ENCODE peak calls at places on chromosomes 11 and 22, in seven cellular contexts. One of them, this sample, is unnamed.

GRCh38 chr11:118530683-118531596 is at the start of gene TMEM25:
- DNase-seq in tibial artery: peak
- DNase-seq in NCI-H510A: peak
- DNase-seq in Calu3: peak
- DNase-seq in activated T-helper 1 cell treated with Interleukin-2 at 50 U/mL for 16 hours: peak
- DNase-seq in endothelial cell: peak
- DNase-seq in suprapubic skin: peak
- DNase-seq in this sample: peak

GRCh38 chr11:75237050-75237449 is 3.5 kb upstream of the TPBGL start:
- DNase-seq in endothelial cell: no peak
- DNase-seq in activated T-helper 1 cell treated with Interleukin-2 at 50 U/mL for 16 hours: no peak
- DNase-seq in Calu3: no peak
- DNase-seq in tibial artery: no peak
- DNase-seq in NCI-H510A: no peak
- DNase-seq in suprapubic skin: no peak
- DNase-seq in this sample: no peak

GRCh38 chr11:61874460-61874809 is 16.9 kb downstream of the FADS3 start:
- DNase-seq in endothelial cell: no peak
- DNase-seq in activated T-helper 1 cell treated with Interleukin-2 at 50 U/mL for 16 hours: no peak
- DNase-seq in tibial artery: no peak
- DNase-seq in NCI-H510A: no peak
- DNase-seq in suprapubic skin: no peak
- DNase-seq in Calu3: no peak
- DNase-seq in this sample: no peak

GRCh38 chr11:6626971-6627761 is 7.9 kb upstream of the TPP1 start:
- DNase-seq in activated T-helper 1 cell treated with Interleukin-2 at 50 U/mL for 16 hours: no peak
- DNase-seq in suprapubic skin: no peak
- DNase-seq in Calu3: no peak
- DNase-seq in tibial artery: no peak
- DNase-seq in NCI-H510A: no peak
- DNase-seq in endothelial cell: no peak
- DNase-seq in this sample: no peak

GRCh38 chr11:76578655-76579046 is 91.9 kb downstream of the LRRC32 start:
- DNase-seq in tibial artery: peak
- DNase-seq in activated T-helper 1 cell treated with Interleukin-2 at 50 U/mL for 16 hours: no peak
- DNase-seq in NCI-H510A: no peak
- DNase-seq in endothelial cell: no peak
- DNase-seq in suprapubic skin: no peak
- DNase-seq in Calu3: no peak
- DNase-seq in this sample: no peak

GRCh38 chr22:38490915-38491314 is 15.2 kb downstream of the DDX17 start:
- DNase-seq in Calu3: no peak
- DNase-seq in endothelial cell: no peak
- DNase-seq in activated T-helper 1 cell treated with Interleukin-2 at 50 U/mL for 16 hours: no peak
- DNase-seq in tibial artery: peak
- DNase-seq in NCI-H510A: no peak
- DNase-seq in suprapubic skin: no peak
- DNase-seq in this sample: no peak

GRCh38 chr11:128690746-128691091 is 3.2 kb upstream of the FLI1 start:
- DNase-seq in tibial artery: no peak
- DNase-seq in activated T-helper 1 cell treated with Interleukin-2 at 50 U/mL for 16 hours: no peak
- DNase-seq in endothelial cell: no peak
- DNase-seq in NCI-H510A: no peak
- DNase-seq in Calu3: no peak
- DNase-seq in suprapubic skin: no peak
- DNase-seq in this sample: no peak

GRCh38 chr11:534592-535518 is 521 bp downstream of the HRAS start:
- DNase-seq in tibial artery: peak
- DNase-seq in NCI-H510A: peak
- DNase-seq in Calu3: peak
- DNase-seq in activated T-helper 1 cell treated with Interleukin-2 at 50 U/mL for 16 hours: no peak
- DNase-seq in endothelial cell: peak
- DNase-seq in suprapubic skin: peak
- DNase-seq in this sample: peak

GRCh38 chr22:41445171-41446056 is 1.2 kb downstream of the TOB2 start:
- DNase-seq in suprapubic skin: no peak
- DNase-seq in NCI-H510A: no peak
- DNase-seq in activated T-helper 1 cell treated with Interleukin-2 at 50 U/mL for 16 hours: no peak
- DNase-seq in endothelial cell: peak
- DNase-seq in tibial artery: no peak
- DNase-seq in Calu3: no peak
- DNase-seq in this sample: no peak

GRCh38 chr11:81007046-81007445 is 1566.2 kb upstream of the TENM4 start:
- DNase-seq in endothelial cell: no peak
- DNase-seq in activated T-helper 1 cell treated with Interleukin-2 at 50 U/mL for 16 hours: no peak
- DNase-seq in tibial artery: no peak
- DNase-seq in NCI-H510A: no peak
- DNase-seq in Calu3: no peak
- DNase-seq in suprapubic skin: no peak
- DNase-seq in this sample: peak

GRCh38 chr11:117794144-117794543 is 2.9 kb downstream of the DSCAML1 start:
- DNase-seq in activated T-helper 1 cell treated with Interleukin-2 at 50 U/mL for 16 hours: no peak
- DNase-seq in endothelial cell: no peak
- DNase-seq in tibial artery: no peak
- DNase-seq in NCI-H510A: no peak
- DNase-seq in Calu3: no peak
- DNase-seq in suprapubic skin: no peak
- DNase-seq in this sample: no peak

GRCh38 chr11:23278121-23278520 is 417.8 kb upstream of the CCDC179 start:
- DNase-seq in activated T-helper 1 cell treated with Interleukin-2 at 50 U/mL for 16 hours: no peak
- DNase-seq in tibial artery: no peak
- DNase-seq in endothelial cell: no peak
- DNase-seq in suprapubic skin: no peak
- DNase-seq in NCI-H510A: no peak
- DNase-seq in Calu3: no peak
- DNase-seq in this sample: no peak

GRCh38 chr22:26435327-26436093 is 6.5 kb downstream of the ASPHD2 start:
- DNase-seq in activated T-helper 1 cell treated with Interleukin-2 at 50 U/mL for 16 hours: no peak
- DNase-seq in Calu3: no peak
- DNase-seq in NCI-H510A: no peak
- DNase-seq in endothelial cell: no peak
- DNase-seq in tibial artery: no peak
- DNase-seq in suprapubic skin: no peak
- DNase-seq in this sample: no peak

GRCh38 chr22:25223269-25223850 is 3.9 kb downstream of the CRYBB2 start:
- DNase-seq in tibial artery: no peak
- DNase-seq in Calu3: no peak
- DNase-seq in activated T-helper 1 cell treated with Interleukin-2 at 50 U/mL for 16 hours: no peak
- DNase-seq in suprapubic skin: no peak
- DNase-seq in NCI-H510A: no peak
- DNase-seq in endothelial cell: no peak
- DNase-seq in this sample: no peak

GRCh38 chr11:69002743-69003231 is 10.3 kb downstream of the MRGPRF start:
- DNase-seq in endothelial cell: no peak
- DNase-seq in NCI-H510A: no peak
- DNase-seq in tibial artery: no peak
- DNase-seq in Calu3: no peak
- DNase-seq in suprapubic skin: peak
- DNase-seq in activated T-helper 1 cell treated with Interleukin-2 at 50 U/mL for 16 hours: no peak
- DNase-seq in this sample: no peak

GRCh38 chr11:6812391-6813005 is 13.0 kb upstream of the OR6A2 start:
- DNase-seq in Calu3: peak
- DNase-seq in endothelial cell: peak
- DNase-seq in activated T-helper 1 cell treated with Interleukin-2 at 50 U/mL for 16 hours: no peak
- DNase-seq in suprapubic skin: no peak
- DNase-seq in NCI-H510A: no peak
- DNase-seq in tibial artery: no peak
- DNase-seq in this sample: peak

GRCh38 chr11:115330693-115331482 is 173.3 kb downstream of the CADM1 start:
- DNase-seq in suprapubic skin: no peak
- DNase-seq in tibial artery: no peak
- DNase-seq in Calu3: no peak
- DNase-seq in endothelial cell: no peak
- DNase-seq in activated T-helper 1 cell treated with Interleukin-2 at 50 U/mL for 16 hours: no peak
- DNase-seq in NCI-H510A: no peak
- DNase-seq in this sample: no peak

GRCh38 chr11:34176980-34177319 is 71.5 kb downstream of the NAT10 start:
- DNase-seq in endothelial cell: no peak
- DNase-seq in suprapubic skin: no peak
- DNase-seq in Calu3: no peak
- DNase-seq in activated T-helper 1 cell treated with Interleukin-2 at 50 U/mL for 16 hours: no peak
- DNase-seq in NCI-H510A: no peak
- DNase-seq in tibial artery: no peak
- DNase-seq in this sample: no peak

GRCh38 chr11:42840856-42841255 is 470.9 kb upstream of the API5 start:
- DNase-seq in endothelial cell: no peak
- DNase-seq in activated T-helper 1 cell treated with Interleukin-2 at 50 U/mL for 16 hours: no peak
- DNase-seq in NCI-H510A: no peak
- DNase-seq in suprapubic skin: no peak
- DNase-seq in tibial artery: no peak
- DNase-seq in Calu3: no peak
- DNase-seq in this sample: no peak

This sample was measured in cardiac muscle cell.